ENCODE peak calls at places on chromosomes 16 and 17, in ten cellular contexts. One of them, this sample, is unnamed.

GRCh38 chr16:8972843-8973586 is 9.3 kb upstream of the USP7 start:
- DNase-seq in stimulated activated CD8-positive, alpha-beta memory T cell treated with anti-CD3 and anti-CD28 coated beads, Interleukin-4, amount 100 ng/mL, for 24 hours: no peak
- DNase-seq in iris pigment epithelial cell: peak; percentile 65
- DNase-seq in adipocyte: peak; percentile 87
- DNase-seq in NCI-H510A treated with DMSO at 0.1 percent for 48 hours: no peak
- DNase-seq in neural crest cell: no peak
- DNase-seq in esophagus squamous epithelium: no peak
- DNase-seq in activated T-helper 1 cell treated with anti-CD3 and anti-CD28 coated beads, Interleukin-2, amount 50 U/mL, for 16 hours: no peak
- DNase-seq in Calu3: no peak
- DNase-seq in MCF 10A: no peak
- DNase-seq in this sample: no peak

GRCh38 chr16:73054732-73055481 is 7.0 kb upstream of the ZFHX3 start:
- DNase-seq in esophagus squamous epithelium: no peak
- DNase-seq in activated T-helper 1 cell treated with anti-CD3 and anti-CD28 coated beads, Interleukin-2, amount 50 U/mL, for 16 hours: no peak
- DNase-seq in stimulated activated CD8-positive, alpha-beta memory T cell treated with anti-CD3 and anti-CD28 coated beads, Interleukin-4, amount 100 ng/mL, for 24 hours: no peak
- DNase-seq in Calu3: no peak
- DNase-seq in MCF 10A: peak; percentile 49
- DNase-seq in iris pigment epithelial cell: peak; percentile 80
- DNase-seq in neural crest cell: no peak
- DNase-seq in NCI-H510A treated with DMSO at 0.1 percent for 48 hours: peak; percentile 65
- DNase-seq in adipocyte: peak; percentile 71
- DNase-seq in this sample: peak; percentile 67

GRCh38 chr17:62625870-62626200 is 1.6 kb upstream of the MRC2 start:
- DNase-seq in neural crest cell: no peak
- DNase-seq in iris pigment epithelial cell: peak; percentile 64
- DNase-seq in adipocyte: peak; percentile 71
- DNase-seq in Calu3: no peak
- DNase-seq in esophagus squamous epithelium: no peak
- DNase-seq in activated T-helper 1 cell treated with anti-CD3 and anti-CD28 coated beads, Interleukin-2, amount 50 U/mL, for 16 hours: no peak
- DNase-seq in MCF 10A: no peak
- DNase-seq in NCI-H510A treated with DMSO at 0.1 percent for 48 hours: no peak
- DNase-seq in stimulated activated CD8-positive, alpha-beta memory T cell treated with anti-CD3 and anti-CD28 coated beads, Interleukin-4, amount 100 ng/mL, for 24 hours: no peak
- DNase-seq in this sample: no peak

GRCh38 chr16:23334421-23334853 is 32.3 kb downstream of the SCNN1B start:
- DNase-seq in NCI-H510A treated with DMSO at 0.1 percent for 48 hours: no peak
- DNase-seq in iris pigment epithelial cell: no peak
- DNase-seq in adipocyte: no peak
- DNase-seq in MCF 10A: no peak
- DNase-seq in neural crest cell: no peak
- DNase-seq in stimulated activated CD8-positive, alpha-beta memory T cell treated with anti-CD3 and anti-CD28 coated beads, Interleukin-4, amount 100 ng/mL, for 24 hours: no peak
- DNase-seq in activated T-helper 1 cell treated with anti-CD3 and anti-CD28 coated beads, Interleukin-2, amount 50 U/mL, for 16 hours: no peak
- DNase-seq in Calu3: no peak
- DNase-seq in esophagus squamous epithelium: no peak
- DNase-seq in this sample: no peak

GRCh38 chr17:76500074-76500744 is 1.0 kb downstream of the RHBDF2 start:
- DNase-seq in activated T-helper 1 cell treated with anti-CD3 and anti-CD28 coated beads, Interleukin-2, amount 50 U/mL, for 16 hours: no peak
- DNase-seq in adipocyte: no peak
- DNase-seq in stimulated activated CD8-positive, alpha-beta memory T cell treated with anti-CD3 and anti-CD28 coated beads, Interleukin-4, amount 100 ng/mL, for 24 hours: no peak
- DNase-seq in esophagus squamous epithelium: no peak
- DNase-seq in MCF 10A: peak; percentile 52
- DNase-seq in Calu3: no peak
- DNase-seq in neural crest cell: no peak
- DNase-seq in NCI-H510A treated with DMSO at 0.1 percent for 48 hours: no peak
- DNase-seq in iris pigment epithelial cell: no peak
- DNase-seq in this sample: no peak

GRCh38 chr16:918068-918467 is 52.7 kb downstream of the LMF1 start:
- DNase-seq in esophagus squamous epithelium: no peak
- DNase-seq in adipocyte: no peak
- DNase-seq in neural crest cell: no peak
- DNase-seq in activated T-helper 1 cell treated with anti-CD3 and anti-CD28 coated beads, Interleukin-2, amount 50 U/mL, for 16 hours: no peak
- DNase-seq in NCI-H510A treated with DMSO at 0.1 percent for 48 hours: no peak
- DNase-seq in MCF 10A: no peak
- DNase-seq in stimulated activated CD8-positive, alpha-beta memory T cell treated with anti-CD3 and anti-CD28 coated beads, Interleukin-4, amount 100 ng/mL, for 24 hours: no peak
- DNase-seq in Calu3: no peak
- DNase-seq in iris pigment epithelial cell: peak; percentile 55
- DNase-seq in this sample: no peak

GRCh38 chr17:33811006-33811760 is 443.9 kb upstream of the CCL2 start:
- DNase-seq in esophagus squamous epithelium: no peak
- DNase-seq in iris pigment epithelial cell: no peak
- DNase-seq in stimulated activated CD8-positive, alpha-beta memory T cell treated with anti-CD3 and anti-CD28 coated beads, Interleukin-4, amount 100 ng/mL, for 24 hours: no peak
- DNase-seq in adipocyte: no peak
- DNase-seq in Calu3: no peak
- DNase-seq in MCF 10A: no peak
- DNase-seq in neural crest cell: no peak
- DNase-seq in activated T-helper 1 cell treated with anti-CD3 and anti-CD28 coated beads, Interleukin-2, amount 50 U/mL, for 16 hours: no peak
- DNase-seq in NCI-H510A treated with DMSO at 0.1 percent for 48 hours: no peak
- DNase-seq in this sample: no peak

GRCh38 chr17:49015179-49015923 is 18.2 kb downstream of the IGF2BP1 start:
- DNase-seq in iris pigment epithelial cell: no peak
- DNase-seq in stimulated activated CD8-positive, alpha-beta memory T cell treated with anti-CD3 and anti-CD28 coated beads, Interleukin-4, amount 100 ng/mL, for 24 hours: no peak
- DNase-seq in adipocyte: no peak
- DNase-seq in NCI-H510A treated with DMSO at 0.1 percent for 48 hours: no peak
- DNase-seq in MCF 10A: no peak
- DNase-seq in activated T-helper 1 cell treated with anti-CD3 and anti-CD28 coated beads, Interleukin-2, amount 50 U/mL, for 16 hours: no peak
- DNase-seq in esophagus squamous epithelium: no peak
- DNase-seq in neural crest cell: no peak
- DNase-seq in Calu3: no peak
- DNase-seq in this sample: no peak

GRCh38 chr16:24851700-24852099 is 5.9 kb downstream of the SLC5A11 start:
- DNase-seq in Calu3: peak; percentile 37
- DNase-seq in NCI-H510A treated with DMSO at 0.1 percent for 48 hours: no peak
- DNase-seq in activated T-helper 1 cell treated with anti-CD3 and anti-CD28 coated beads, Interleukin-2, amount 50 U/mL, for 16 hours: no peak
- DNase-seq in esophagus squamous epithelium: no peak
- DNase-seq in stimulated activated CD8-positive, alpha-beta memory T cell treated with anti-CD3 and anti-CD28 coated beads, Interleukin-4, amount 100 ng/mL, for 24 hours: no peak
- DNase-seq in MCF 10A: no peak
- DNase-seq in neural crest cell: no peak
- DNase-seq in adipocyte: no peak
- DNase-seq in iris pigment epithelial cell: peak; percentile 65
- DNase-seq in this sample: no peak

GRCh38 chr16:75919664-75920063 is 193.4 kb upstream of the CPHXL start:
- DNase-seq in activated T-helper 1 cell treated with anti-CD3 and anti-CD28 coated beads, Interleukin-2, amount 50 U/mL, for 16 hours: no peak
- DNase-seq in iris pigment epithelial cell: peak; percentile 79
- DNase-seq in adipocyte: no peak
- DNase-seq in Calu3: no peak
- DNase-seq in neural crest cell: no peak
- DNase-seq in NCI-H510A treated with DMSO at 0.1 percent for 48 hours: no peak
- DNase-seq in MCF 10A: peak; percentile 27
- DNase-seq in esophagus squamous epithelium: no peak
- DNase-seq in stimulated activated CD8-positive, alpha-beta memory T cell treated with anti-CD3 and anti-CD28 coated beads, Interleukin-4, amount 100 ng/mL, for 24 hours: no peak
- DNase-seq in this sample: no peak

GRCh38 chr17:8004899-8005298 is 2.5 kb downstream of the GUCY2D start:
- DNase-seq in NCI-H510A treated with DMSO at 0.1 percent for 48 hours: no peak
- DNase-seq in activated T-helper 1 cell treated with anti-CD3 and anti-CD28 coated beads, Interleukin-2, amount 50 U/mL, for 16 hours: no peak
- DNase-seq in stimulated activated CD8-positive, alpha-beta memory T cell treated with anti-CD3 and anti-CD28 coated beads, Interleukin-4, amount 100 ng/mL, for 24 hours: no peak
- DNase-seq in MCF 10A: peak; percentile 75
- DNase-seq in adipocyte: no peak
- DNase-seq in iris pigment epithelial cell: peak; percentile 86
- DNase-seq in Calu3: no peak
- DNase-seq in neural crest cell: no peak
- DNase-seq in esophagus squamous epithelium: no peak
- DNase-seq in this sample: no peak